ENCODE peak calls at places on chromosome 5, in five cellular contexts. T is GM12878, E is SK-N-SH, B is HepG2, X is K562. Q is an unnamed sample.
A peak's percentile ranks its signal among the peaks of the same experiment; 100 is the strongest.

GRCh38 chr5:111197523-111197922 is 26.7 kb upstream of the CAMK4 start:
- DNase-seq in T (no peak), E (peak; percentile 21), B (peak; percentile 44), X (peak; percentile 12), Q (no peak)

GRCh38 chr5:145056805-145057204 is 778.3 kb downstream of the PRELID2 start:
- DNase-seq in T (peak; percentile 27), E (no peak), B (no peak), X (no peak), Q (no peak)

GRCh38 chr5:110973510-110973909 is 98.0 kb upstream of the TSLP start:
- DNase-seq in T (no peak), E (no peak), B (no peak), X (no peak), Q (no peak)

GRCh38 chr5:82991678-82992323 is 85.4 kb downstream of the TMEM167A start:
- DNase-seq in T (no peak), E (no peak), B (no peak), X (no peak), Q (no peak)

GRCh38 chr5:135605221-135605620 is 26.4 kb upstream of the CXCL14 start:
- DNase-seq in T (no peak), E (no peak), B (no peak), X (no peak), Q (no peak)

GRCh38 chr5:139908749-139909148 is 113.1 kb downstream of the PSD2 start:
- DNase-seq in T (no peak), E (peak; percentile 50), B (no peak), X (no peak), Q (peak; percentile 3)

GRCh38 chr5:143200781-143201398 is 202.6 kb downstream of the NR3C1 start:
- DNase-seq in T (no peak), E (no peak), B (no peak), X (peak; percentile 74), Q (no peak)

GRCh38 chr5:150410524-150411244 is 2.0 kb downstream of the CD74 start:
- DNase-seq in T (peak; percentile 71), E (peak; percentile 80), B (peak; percentile 59), X (peak; percentile 42), Q (peak; percentile 96)

GRCh38 chr5:142540774-142541466 is 145.0 kb downstream of the FGF1 start:
- DNase-seq in T (no peak), E (no peak), B (no peak), X (no peak), Q (no peak)

GRCh38 chr5:44774279-44774880 is 34.4 kb upstream of the MRPS30 start:
- DNase-seq in T (no peak), E (peak; percentile 20), B (peak; percentile 34), X (peak; percentile 55), Q (no peak)

GRCh38 chr5:55868846-55869245 is 17.7 kb downstream of the IL31RA start:
- DNase-seq in T (no peak), E (no peak), B (peak; percentile 19), X (peak; percentile 19), Q (no peak)

GRCh38 chr5:159732220-159732619 is 184.1 kb upstream of the ADRA1B start:
- DNase-seq in T (no peak), E (no peak), B (no peak), X (no peak), Q (peak; percentile 7)

GRCh38 chr5:181222630-181223040 is 446 bp upstream of the TRIM41 start:
- DNase-seq in T (no peak), E (no peak), B (no peak), X (no peak), Q (no peak)

GRCh38 chr5:102811962-102812361 is 56.9 kb downstream of the PAM start:
- DNase-seq in T (no peak), E (no peak), B (no peak), X (no peak), Q (no peak)

GRCh38 chr5:65708140-65708539 is 13.8 kb downstream of the SGTB start:
- DNase-seq in T (no peak), E (no peak), B (no peak), X (no peak), Q (no peak)

GRCh38 chr5:608286-609087 is 3.7 kb upstream of the CEP72 start:
- DNase-seq in T (no peak), E (no peak), B (no peak), X (no peak), Q (no peak)

GRCh38 chr5:50873594-50874276 is 207.3 kb downstream of the PARP8 start:
- DNase-seq in T (no peak), E (no peak), B (no peak), X (no peak), Q (peak; percentile 27)

GRCh38 chr5:81505672-81506071 is 111.7 kb upstream of the ACOT12 start:
- DNase-seq in T (no peak), E (no peak), B (no peak), X (no peak), Q (no peak)

GRCh38 chr5:171162602-171163001 is 146.4 kb upstream of the TLX3 start:
- DNase-seq in T (no peak), E (peak; percentile 38), B (no peak), X (peak; percentile 29), Q (peak; percentile 25)

GRCh38 chr5:120504057-120504456 is 40.0 kb downstream of the PRR16 start:
- DNase-seq in T (no peak), E (no peak), B (no peak), X (no peak), Q (no peak)

GRCh38 chr5:178450121-178450631 is 140.0 kb downstream of the COL23A1 start:
- DNase-seq in T (no peak), E (no peak), B (no peak), X (peak; percentile 63), Q (peak; percentile 92)

GRCh38 chr5:58057324-58057723 is 402.6 kb downstream of the PLK2 start:
- DNase-seq in T (no peak), E (no peak), B (no peak), X (no peak), Q (no peak)

GRCh38 chr5:7960142-7960541 is 91.2 kb downstream of the MTRR start:
- DNase-seq in T (no peak), E (no peak), B (no peak), X (no peak), Q (no peak)

GRCh38 chr5:15646351-15646750 is 146.4 kb downstream of the FBXL7 start:
- DNase-seq in T (no peak), E (no peak), B (no peak), X (no peak), Q (no peak)

GRCh38 chr5:167565555-167565954 is 725.9 kb upstream of the WWC1 start:
- DNase-seq in T (no peak), E (peak; percentile 39), B (no peak), X (no peak), Q (no peak)

GRCh38 chr5:68343421-68343826 is 127.9 kb downstream of the PIK3R1 start:
- DNase-seq in T (peak; percentile 55), E (no peak), B (no peak), X (peak; percentile 69), Q (no peak)

GRCh38 chr5:14681236-14681752 is 16.8 kb downstream of the OTULIN start:
- DNase-seq in T (no peak), E (no peak), B (no peak), X (no peak), Q (no peak)

GRCh38 chr5:127280494-127281220 is 9.9 kb upstream of the MEGF10 start:
- DNase-seq in T (no peak), E (peak; percentile 9), B (no peak), X (no peak), Q (no peak)

GRCh38 chr5:40877371-40877988 is 31.8 kb upstream of the C7 start:
- DNase-seq in T (no peak), E (no peak), B (no peak), X (no peak), Q (no peak)

GRCh38 chr5:108900668-108901067 is 153.0 kb downstream of the FER start:
- DNase-seq in T (no peak), E (no peak), B (peak; percentile 15), X (no peak), Q (no peak)

GRCh38 chr5:149063017-149063687 is at the start of gene SH3TC2:
- DNase-seq in T (no peak), E (no peak), B (peak; percentile 90), X (peak; percentile 53), Q (no peak)

GRCh38 chr5:107936532-107936931 is 265.8 kb upstream of the EFNA5 start:
- DNase-seq in T (no peak), E (no peak), B (peak; percentile 3), X (no peak), Q (no peak)

GRCh38 chr5:1852324-1852947 is 30.3 kb downstream of the IRX4 start:
- DNase-seq in T (no peak), E (no peak), B (no peak), X (no peak), Q (no peak)
- TF ChIP-seq GABPA in T (no peak), E (no peak), B (no peak), X (no peak), Q (no peak)

DNA sequence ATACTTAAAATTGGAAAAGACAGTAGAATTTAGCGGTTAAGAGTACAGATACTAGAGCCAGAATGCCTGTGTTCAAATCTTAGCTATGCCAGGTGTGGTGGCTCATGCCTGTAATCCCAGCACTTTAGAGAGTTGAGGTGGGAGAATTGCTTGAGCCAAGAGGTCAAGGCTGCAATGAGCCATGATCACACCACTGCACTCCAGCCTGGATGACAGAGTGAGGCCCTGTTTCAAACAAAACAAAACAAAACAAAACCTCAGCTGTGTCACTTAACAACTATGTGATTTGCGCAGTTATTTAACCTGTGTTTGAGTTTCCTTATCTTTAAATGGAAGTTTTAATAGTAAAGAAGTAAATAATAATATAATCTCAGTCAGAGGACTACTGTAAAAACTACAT is 68.4 kb downstream of the TBCA start:
- DNase-seq in T (no peak), E (no peak), B (peak; percentile 2), X (no peak), Q (no peak)
- TF ChIP-seq REST in T (no peak), E (no peak), B (no peak), X (no peak), Q (no peak)

GRCh38 chr5:170110403-170111087 is 4.8 kb downstream of the FOXI1 start:
- DNase-seq in T (no peak), E (no peak), B (no peak), X (no peak), Q (no peak)

GRCh38 chr5:170109059-170110031 is 3.6 kb downstream of the FOXI1 start:
- DNase-seq in T (no peak), E (no peak), B (no peak), X (no peak), Q (no peak)

GRCh38 chr5:170105643-170106611 is at the start of gene FOXI1:
- DNase-seq in T (no peak), E (peak; percentile 44), B (no peak), X (no peak), Q (peak; percentile 14)

GRCh38 chr5:170107674-170108073 is 2.0 kb downstream of the FOXI1 start:
- DNase-seq in T (no peak), E (no peak), B (no peak), X (no peak), Q (no peak)

DNA sequence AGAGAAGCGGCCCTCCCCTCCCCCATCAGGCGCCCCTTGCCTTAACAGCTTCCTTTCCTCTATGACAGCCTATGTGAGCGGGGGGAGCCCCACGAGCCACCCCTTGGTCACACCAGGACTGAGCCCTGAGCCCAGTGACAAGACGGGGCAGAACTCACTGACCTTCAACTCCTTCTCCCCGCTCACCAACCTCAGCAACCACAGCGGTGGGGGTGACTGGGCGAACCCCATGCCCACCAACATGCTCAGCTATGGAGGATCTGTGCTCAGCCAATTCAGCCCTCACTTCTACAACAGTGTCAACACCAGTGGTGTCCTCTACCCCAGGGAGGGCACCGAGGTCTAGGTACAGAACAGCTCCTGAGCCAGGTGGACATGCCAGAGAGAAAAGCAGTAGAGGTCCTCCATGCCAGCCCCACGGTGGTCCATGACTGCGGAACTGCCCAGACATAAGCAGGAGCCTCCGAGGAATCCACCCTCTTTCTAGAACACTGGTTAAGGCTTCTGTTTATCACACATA is 2.6 kb downstream of the FOXI1 start:
- DNase-seq in T (no peak), E (no peak), B (no peak), X (no peak), Q (no peak)
- TF ChIP-seq GABPA in T (no peak), E (no peak), B (no peak), X (no peak), Q (no peak)

GRCh38 chr5:1793301-1793740 is 6.3 kb downstream of the MRPL36 start:
- DNase-seq in T (no peak), E (no peak), B (no peak), X (no peak), Q (no peak)
- TF ChIP-seq REST in T (no peak), E (no peak), B (no peak), X (no peak), Q (no peak)